ENCODE peak calls at places on chromosomes 12 and 14, in eight cellular contexts. A is brain microvascular endothelial cell, U is MM.1S, Y is fibroblast of mammary gland, W is esophagus squamous epithelium, Q is lung, K is astrocyte, P is B cell. B is an unnamed sample.

GRCh38 chr12:120599672-120600537 is 18.7 kb upstream of the POP5 start:
- DNase-seq in P (no peak), W (no peak), U (no peak), Y (no peak), A (no peak), K (no peak), Q (no peak), B (no peak)

GRCh38 chr12:78156751-78157150 is 326.1 kb downstream of the NAV3 start:
- DNase-seq in Q (no peak), P (no peak), Y (peak), A (no peak), U (no peak), W (no peak), K (peak), B (no peak)

GRCh38 chr12:120628919-120629318 is 11.5 kb upstream of the CABP1 start:
- DNase-seq in A (no peak), U (no peak), Y (no peak), K (no peak), Q (no peak), W (no peak), P (no peak), B (no peak)

GRCh38 chr14:104101086-104101621 is 15.7 kb downstream of the ASPG start:
- DNase-seq in Q (no peak), A (no peak), P (no peak), U (no peak), Y (no peak), K (no peak), W (no peak), B (no peak)

GRCh38 chr14:75577090-75577489 is 1.3 kb upstream of the FLVCR2 start:
- DNase-seq in Q (no peak), Y (no peak), W (no peak), U (no peak), K (no peak), P (no peak), A (no peak), B (no peak)

GRCh38 chr12:604956-605355 is 58.3 kb downstream of the NINJ2 start:
- DNase-seq in P (no peak), Q (no peak), U (no peak), K (no peak), Y (no peak), W (no peak), A (no peak), B (no peak)

GRCh38 chr12:19898009-19898408 is 458.7 kb downstream of the AEBP2 start:
- DNase-seq in W (no peak), A (no peak), U (no peak), Y (no peak), Q (no peak), P (no peak), K (no peak), B (no peak)

GRCh38 chr14:21069388-21070082 is 569 bp upstream of the ARHGEF40 start:
- DNase-seq in W (no peak), P (no peak), U (no peak), Y (no peak), K (peak), Q (no peak), A (no peak), B (peak)

GRCh38 chr14:102222751-102223150 is 82.2 kb downstream of the MOK start:
- DNase-seq in Q (no peak), P (no peak), U (no peak), A (no peak), K (no peak), Y (no peak), W (no peak), B (no peak)

GRCh38 chr14:51676549-51676948 is 24.8 kb downstream of the FRMD6 start:
- DNase-seq in Y (no peak), W (no peak), A (no peak), Q (no peak), U (no peak), P (no peak), K (no peak), B (no peak)

GRCh38 chr12:12432373-12432772 is 75.5 kb downstream of the BORCS5 start:
- DNase-seq in K (peak), P (no peak), U (no peak), Q (no peak), W (no peak), A (peak), Y (peak), B (no peak)

GRCh38 chr12:2804390-2805145 is 7.9 kb upstream of the ITFG2 start:
- DNase-seq in Q (no peak), P (no peak), U (no peak), W (no peak), K (peak), A (peak), Y (peak), B (no peak)

GRCh38 chr12:27213830-27214787 is 30.0 kb upstream of the STK38L start:
- DNase-seq in W (no peak), U (no peak), K (no peak), P (no peak), Q (no peak), A (no peak), Y (no peak), B (no peak)

GRCh38 chr12:100234591-100235304 is 32.1 kb downstream of the DEPDC4 start:
- DNase-seq in A (peak), U (peak), K (peak), W (no peak), P (no peak), Y (peak), Q (no peak), B (peak)

GRCh38 chr14:103021817-103022668 is 35.3 kb downstream of the CDC42BPB start:
- DNase-seq in W (no peak), Q (no peak), U (no peak), Y (peak), P (no peak), K (no peak), A (peak), B (no peak)

GRCh38 chr14:99188721-99189120 is 83.3 kb downstream of the BCL11B start:
- DNase-seq in W (no peak), Q (no peak), Y (no peak), K (no peak), P (no peak), A (no peak), U (no peak), B (no peak)

GRCh38 chr12:43945983-43946382 is 110.1 kb downstream of the TMEM117 start:
- DNase-seq in K (no peak), Q (no peak), A (no peak), P (no peak), U (no peak), Y (no peak), W (no peak), B (no peak)

GRCh38 chr12:46217686-46218508 is 50.9 kb downstream of the SLC38A1 start:
- DNase-seq in P (peak), W (no peak), Q (no peak), A (no peak), Y (no peak), U (peak), K (no peak), B (peak)

GRCh38 chr14:36805116-36805515 is 143.5 kb downstream of the PAX9 start:
- DNase-seq in P (no peak), Y (peak), U (no peak), A (no peak), Q (no peak), W (no peak), K (no peak), B (no peak)

GRCh38 chr14:42002139-42002538 is 395.5 kb downstream of the LRFN5 start:
- DNase-seq in A (no peak), W (no peak), P (no peak), K (peak), Y (peak), U (no peak), Q (no peak), B (no peak)

GRCh38 chr12:44285321-44285720 is 449.4 kb downstream of the TMEM117 start:
- DNase-seq in Q (no peak), U (no peak), W (no peak), A (no peak), K (no peak), P (no peak), Y (no peak), B (no peak)

GRCh38 chr14:88234442-88234841 is 88.6 kb downstream of the KCNK10 start:
- DNase-seq in K (no peak), P (no peak), A (no peak), Q (no peak), Y (no peak), W (no peak), U (no peak), B (no peak)

GRCh38 chr12:38664661-38665269 is 240.6 kb downstream of the CPNE8 start:
- DNase-seq in P (no peak), U (peak), W (no peak), Q (no peak), K (no peak), A (no peak), Y (peak), B (peak)

GRCh38 chr14:37992489-37992888 is 215.2 kb upstream of the SSTR1 start:
- DNase-seq in Y (no peak), U (no peak), W (no peak), P (no peak), K (no peak), A (no peak), Q (no peak), B (no peak)

GRCh38 chr14:52430474-52430873 is 116.4 kb downstream of the PTGER2 start:
- DNase-seq in Q (no peak), U (no peak), Y (no peak), P (no peak), A (no peak), W (no peak), K (no peak), B (no peak)

GRCh38 chr14:54169254-54169924 is 212.8 kb upstream of the BMP4 start:
- DNase-seq in A (no peak), U (peak), Y (peak), P (no peak), W (no peak), Q (no peak), K (peak), B (no peak)

GRCh38 chr12:4767181-4767580 is 47.0 kb downstream of the GALNT8 start:
- DNase-seq in W (no peak), Q (no peak), Y (no peak), P (no peak), U (no peak), K (no peak), A (no peak), B (no peak)

GRCh38 chr14:105075364-105076295 is 10.4 kb upstream of the GPR132 start:
- DNase-seq in Y (no peak), A (peak), U (peak), P (peak), W (no peak), Q (no peak), K (no peak), B (peak)

GRCh38 chr14:24147761-24148428 is 597 bp downstream of the RNF31 start:
- DNase-seq in W (no peak), U (no peak), A (no peak), P (no peak), K (no peak), Q (no peak), Y (no peak), B (no peak)

GRCh38 chr12:31736472-31736871 is 7.7 kb upstream of the AMN1 start:
- DNase-seq in W (no peak), K (peak), Q (no peak), U (no peak), A (peak), P (no peak), Y (peak), B (no peak)

GRCh38 chr12:68587448-68587873 is 23.2 kb upstream of the RAP1B start:
- DNase-seq in W (no peak), Y (no peak), P (peak), K (peak), Q (no peak), U (no peak), A (no peak), B (peak)

GRCh38 chr12:24815087-24815423 is 133.8 kb downstream of the BCAT1 start:
- DNase-seq in Y (no peak), W (no peak), P (no peak), U (no peak), Q (no peak), A (no peak), K (no peak), B (no peak)

GRCh38 chr14:51451561-51451960 is 200.1 kb upstream of the FRMD6 start:
- DNase-seq in Y (no peak), U (no peak), W (no peak), K (no peak), Q (no peak), A (no peak), P (no peak), B (no peak)

GRCh38 chr12:79174656-79175055 is 310.1 kb downstream of the SYT1 start:
- DNase-seq in Y (peak), K (peak), A (peak), P (no peak), Q (no peak), W (no peak), U (peak), B (no peak)

GRCh38 chr14:47539065-47539464 is 136.3 kb downstream of the MDGA2 start:
- DNase-seq in U (no peak), Y (peak), P (no peak), K (no peak), Q (no peak), W (no peak), A (peak), B (no peak)
- TF ChIP-seq CTCF in U (peak), Y (peak), P (no peak), K (peak), Q (no peak), W (no peak), A (peak), B (no peak)

GRCh38 chr14:106309423-106309822 is 783.0 kb downstream of the TMEM121 start:
- DNase-seq in Y (no peak), P (no peak), Q (no peak), A (no peak), U (no peak), K (no peak), W (no peak), B (no peak)

GRCh38 chr14:106308839-106309389 is 782.5 kb downstream of the TMEM121 start:
- DNase-seq in P (peak), Y (peak), A (no peak), Q (peak), K (no peak), U (no peak), W (no peak), B (peak)
- TF ChIP-seq CTCF in P (peak), Y (peak), A (peak), Q (no peak), K (peak), U (no peak), W (peak), B (peak)

GRCh38 chr12:40559865-40560264 is 132.4 kb upstream of the CNTN1 start:
- DNase-seq in A (no peak), W (no peak), Q (no peak), P (no peak), K (no peak), Y (no peak), U (no peak), B (peak)
- TF ChIP-seq CTCF in A (no peak), W (no peak), Q (no peak), P (no peak), K (no peak), Y (no peak), U (no peak), B (no peak)

GRCh38 chr14:23094666-23095195 is at the start of gene ACIN1:
- DNase-seq in U (peak), Q (peak), A (peak), K (peak), P (peak), Y (peak), W (no peak), B (peak)

GRCh38 chr14:23095196-23096108 is at the start of gene C14orf119:
- DNase-seq in K (peak), U (peak), P (peak), A (peak), Q (peak), Y (peak), W (no peak), B (peak)

GRCh38 chr14:23093526-23093925 is 1.4 kb downstream of the ACIN1 start:
- DNase-seq in P (no peak), U (no peak), K (no peak), W (no peak), A (no peak), Y (no peak), Q (no peak), B (no peak)

GRCh38 chr14:23093104-23093503 is 1.8 kb downstream of the ACIN1 start:
- DNase-seq in P (no peak), K (no peak), A (no peak), W (no peak), Y (no peak), Q (no peak), U (no peak), B (no peak)

GRCh38 chr14:23093993-23094665 is 807 bp downstream of the ACIN1 start:
- DNase-seq in Q (no peak), A (no peak), P (no peak), U (no peak), Y (no peak), K (no peak), W (no peak), B (no peak)
- TF ChIP-seq CTCF in Q (no peak), A (peak), P (peak), U (peak), Y (peak), K (peak), W (peak), B (no peak)

GRCh38 chr12:110355080-110355479 is 48.4 kb downstream of the ANAPC7 start:
- DNase-seq in A (peak), Y (no peak), Q (no peak), U (peak), P (peak), K (peak), W (no peak), B (peak)
- TF ChIP-seq CTCF in A (peak), Y (peak), Q (no peak), U (peak), P (peak), K (peak), W (peak), B (peak)

DNA sequence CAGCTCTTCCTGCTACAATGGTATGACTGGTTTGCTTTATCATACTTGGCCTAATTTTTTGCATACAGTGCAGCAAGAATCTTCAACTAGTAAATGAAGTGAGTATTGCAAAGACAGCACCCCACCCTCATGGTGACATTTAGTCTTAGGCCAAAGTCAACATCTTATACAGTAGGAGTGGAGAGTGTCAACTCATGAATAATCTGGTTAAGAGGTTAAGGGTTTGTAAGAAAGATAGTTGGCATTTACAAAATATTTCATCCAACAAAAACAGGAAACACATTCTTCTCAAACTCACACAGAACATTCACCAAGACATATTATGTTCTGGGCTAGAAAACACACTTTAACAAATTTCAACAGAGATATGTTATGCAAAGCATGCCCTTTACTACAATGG is 2.2 kb upstream of the OAS1 start:
- DNase-seq in U (no peak), W (no peak), A (peak), Y (peak), K (peak), P (no peak), Q (no peak), B (no peak)
- TF ChIP-seq CTCF in U (no peak), W (no peak), A (no peak), Y (no peak), K (no peak), P (no peak), Q (no peak), B (no peak)

DNA sequence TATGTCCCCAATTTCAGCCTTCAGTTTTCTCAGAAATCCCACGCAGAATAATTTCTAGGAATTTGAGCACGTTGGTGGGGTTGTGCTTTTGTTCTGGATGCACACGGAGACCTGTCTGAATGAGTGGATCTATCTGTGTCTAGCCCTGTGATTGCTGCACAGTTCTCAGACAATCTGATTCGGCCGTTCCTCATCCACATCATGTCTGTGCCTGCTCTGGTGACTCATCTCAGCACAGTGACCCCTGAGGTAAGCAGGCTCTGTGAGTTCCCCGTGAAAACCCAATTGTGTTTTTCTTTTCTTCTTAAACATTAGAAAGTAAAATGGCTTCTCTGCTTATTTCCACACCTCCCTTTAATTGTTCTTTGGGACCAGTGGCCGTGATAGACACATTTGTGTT is 20.2 kb downstream of the UBE3B start:
- DNase-seq in P (no peak), Y (peak), Q (no peak), K (peak), A (peak), U (no peak), W (no peak), B (no peak)
- TF ChIP-seq CTCF in P (no peak), Y (no peak), Q (no peak), K (no peak), A (no peak), U (no peak), W (no peak), B (no peak)

GRCh38 chr12:92360543-92360942 is 214.9 kb upstream of the BTG1 start:
- DNase-seq in Q (no peak), K (no peak), P (no peak), Y (no peak), W (no peak), U (peak), A (no peak), B (no peak)
- TF ChIP-seq CTCF in Q (no peak), K (no peak), P (no peak), Y (no peak), W (no peak), U (no peak), A (no peak), B (no peak)

GRCh38 chr14:100525615-100526014 is 61.6 kb downstream of the BEGAIN start:
- DNase-seq in P (no peak), U (no peak), W (no peak), A (no peak), K (no peak), Y (no peak), Q (no peak), B (no peak)

GRCh38 chr14:100524233-100524932 is 62.8 kb downstream of the BEGAIN start:
- DNase-seq in W (no peak), P (no peak), U (no peak), K (no peak), A (no peak), Y (no peak), Q (no peak), B (no peak)

GRCh38 chr14:100523536-100524025 is 63.6 kb downstream of the BEGAIN start:
- DNase-seq in W (no peak), P (no peak), U (no peak), Y (no peak), A (no peak), Q (no peak), K (no peak), B (no peak)

GRCh38 chr14:100526057-100526456 is 61.2 kb downstream of the BEGAIN start:
- DNase-seq in A (no peak), P (no peak), Q (no peak), U (no peak), W (no peak), Y (no peak), K (no peak), B (no peak)

DNA sequence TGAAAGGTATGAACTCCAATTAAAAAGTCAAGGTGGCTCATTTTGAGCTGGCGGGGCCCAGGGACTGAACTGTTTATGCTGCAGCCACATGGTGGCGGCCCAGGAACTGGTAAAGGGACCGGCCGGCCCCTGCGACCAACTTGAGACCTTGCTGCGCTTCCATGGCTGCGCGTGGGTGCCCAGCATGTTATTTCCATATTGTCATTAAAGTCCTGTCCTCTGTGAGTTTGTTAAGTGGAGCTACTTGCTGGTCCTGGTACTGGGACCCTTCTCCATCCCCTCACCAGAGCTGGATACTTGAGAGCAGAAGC is 62.3 kb downstream of the BEGAIN start:
- DNase-seq in Q (no peak), K (no peak), P (no peak), W (no peak), Y (peak), A (peak), U (no peak), B (peak)
- TF ChIP-seq CTCF in Q (no peak), K (peak), P (no peak), W (peak), Y (peak), A (peak), U (peak), B (no peak)